ENCODE peak calls at places on chromosome 22, in nine cellular contexts. H, B, N, D, R, Z, Y, J and T are unnamed samples.
A peak's percentile ranks its signal among the peaks of the same experiment; 100 is the strongest.

GRCh38 chr22:49768961-49769690 is 58.5 kb downstream of the BRD1 start:
- DNase-seq in Z (no peak), R (no peak), J (no peak), D (no peak), Y (no peak), H (no peak), N (peak; percentile 79), B (no peak), T (no peak)

GRCh38 chr22:43428005-43428485 is 16.2 kb downstream of the MPPED1 start:
- DNase-seq in J (no peak), R (no peak), H (no peak), B (no peak), D (no peak), N (no peak), Z (no peak), Y (no peak), T (no peak)

GRCh38 chr22:38412435-38413084 is 42.4 kb downstream of the KCNJ4 start:
- DNase-seq in B (peak; percentile 75), N (no peak), D (peak; percentile 24), R (peak; percentile 94), Z (no peak), Y (no peak), H (no peak), J (peak; percentile 43), T (peak; percentile 25)

GRCh38 chr22:42519544-42520237 is at the start of gene RRP7A:
- DNase-seq in R (peak; percentile 77), J (peak; percentile 70), N (peak; percentile 77), Z (peak; percentile 55), H (peak; percentile 77), B (peak; percentile 78), D (peak; percentile 80), Y (peak; percentile 78), T (peak; percentile 74)

GRCh38 chr22:36740716-36741115 is 35.2 kb downstream of the IFT27 start:
- DNase-seq in J (no peak), D (no peak), Z (no peak), R (no peak), Y (no peak), H (no peak), B (no peak), N (no peak), T (no peak)

GRCh38 chr22:35555351-35555915 is 14.8 kb downstream of the RASD2 start:
- DNase-seq in Z (no peak), N (peak; percentile 40), R (no peak), J (no peak), D (no peak), Y (no peak), B (no peak), H (no peak), T (no peak)

GRCh38 chr22:23289851-23290724 is 109.8 kb downstream of the BCR start:
- DNase-seq in J (peak; percentile 45), N (peak; percentile 63), D (peak; percentile 48), B (peak; percentile 82), R (peak; percentile 89), H (peak; percentile 12), Y (peak; percentile 22), Z (peak; percentile 15), T (peak; percentile 70)

GRCh38 chr22:17606472-17606871 is 22.1 kb downstream of the ATP6V1E1 start:
- DNase-seq in B (no peak), J (no peak), D (no peak), R (no peak), Z (no peak), Y (no peak), N (peak; percentile 74), H (no peak), T (no peak)

GRCh38 chr22:19289475-19290161 is 1.9 kb downstream of the CLTCL1 start:
- DNase-seq in B (no peak), D (no peak), R (no peak), Y (no peak), Z (no peak), J (no peak), H (no peak), N (peak; percentile 51), T (no peak)

GRCh38 chr22:31136155-31136554 is 4.2 kb downstream of the PLA2G3 start:
- DNase-seq in D (no peak), Z (no peak), Y (no peak), R (no peak), H (no peak), J (no peak), B (no peak), N (no peak), T (no peak)

GRCh38 chr22:27685971-27686370 is 115.6 kb downstream of the MN1 start:
- DNase-seq in Y (no peak), H (no peak), N (no peak), J (no peak), R (no peak), B (no peak), Z (no peak), D (no peak), T (no peak)

GRCh38 chr22:42939451-42939881 is 75.5 kb downstream of the PACSIN2 start:
- DNase-seq in H (no peak), Z (no peak), B (no peak), R (no peak), D (no peak), Y (no peak), N (no peak), J (peak; percentile 40), T (no peak)

GRCh38 chr22:25114369-25115362 is 85.0 kb upstream of the CRYBB3 start:
- DNase-seq in D (no peak), J (no peak), R (no peak), B (no peak), N (no peak), Z (no peak), H (no peak), Y (no peak), T (no peak)

GRCh38 chr22:26559961-26560575 is 29.9 kb downstream of the TPST2 start:
- DNase-seq in Y (no peak), R (no peak), J (peak; percentile 79), Z (no peak), B (no peak), D (no peak), H (no peak), N (no peak), T (no peak)

GRCh38 chr22:17954200-17954859 is 70.0 kb downstream of the MICAL3 start:
- DNase-seq in Z (no peak), D (no peak), B (no peak), R (no peak), H (no peak), N (no peak), J (no peak), Y (no peak), T (no peak)

GRCh38 chr22:38751422-38752346 is 4.1 kb downstream of the SUN2 start:
- DNase-seq in Y (no peak), B (peak; percentile 78), D (peak; percentile 66), R (no peak), Z (no peak), H (peak; percentile 68), J (peak; percentile 41), N (no peak), T (peak; percentile 59)

GRCh38 chr22:47606426-47606825 is 844.0 kb downstream of the TBC1D22A start:
- DNase-seq in H (no peak), R (no peak), Y (no peak), N (no peak), Z (no peak), J (no peak), B (no peak), D (no peak), T (no peak)

GRCh38 chr22:20117656-20118571 is 888 bp upstream of the TRMT2A start:
- DNase-seq in Z (no peak), H (peak; percentile 37), J (no peak), D (no peak), B (peak; percentile 44), N (peak; percentile 25), Y (peak; percentile 81), R (no peak), T (no peak)

GRCh38 chr22:17797721-17798559 is 23.7 kb upstream of the BID start:
- DNase-seq in Y (no peak), R (no peak), J (no peak), D (no peak), N (no peak), H (no peak), Z (no peak), B (peak; percentile 79), T (no peak)

GRCh38 chr22:23031795-23032194 is 38.5 kb upstream of the GNAZ start:
- DNase-seq in Z (no peak), J (no peak), N (no peak), Y (no peak), B (no peak), H (no peak), D (no peak), R (no peak), T (no peak)

GRCh38 chr22:22711532-22711913 is 67.1 kb downstream of the GGTLC2 start:
- DNase-seq in D (no peak), B (no peak), R (no peak), N (no peak), Z (no peak), H (no peak), Y (no peak), J (no peak), T (no peak)

GRCh38 chr22:43376765-43377485 is 33.8 kb upstream of the SCUBE1 start:
- DNase-seq in H (peak; percentile 7), B (no peak), Z (no peak), N (no peak), D (no peak), J (peak; percentile 51), R (no peak), Y (no peak), T (no peak)

GRCh38 chr22:39428597-39429071 is 28.2 kb upstream of the MGAT3 start:
- DNase-seq in Y (no peak), D (no peak), N (no peak), H (no peak), J (no peak), R (no peak), B (no peak), Z (no peak), T (no peak)

GRCh38 chr22:49306632-49306975 is 521.1 kb downstream of the BRD1 start:
- DNase-seq in H (no peak), D (no peak), Y (no peak), N (no peak), Z (no peak), B (no peak), R (no peak), J (peak; percentile 2), T (no peak)

GRCh38 chr22:21802673-21803072 is 64.8 kb downstream of the MAPK1 start:
- DNase-seq in D (no peak), B (no peak), H (no peak), Y (no peak), J (no peak), N (no peak), Z (no peak), R (no peak), T (no peak)

GRCh38 chr22:43743131-43743530 is 69.0 kb downstream of the EFCAB6 start:
- DNase-seq in B (no peak), Y (no peak), N (no peak), H (no peak), D (no peak), J (no peak), Z (no peak), R (peak; percentile 59), T (no peak)